ENCODE peak calls at places on chromosomes 1 and 21, in four cellular contexts. F, C, X and Y are unnamed samples.

GRCh38 chr1:200654660-200655059 is 15.0 kb downstream of the DDX59 start:
- DNase-seq in X (no peak), C (no peak), F (no peak), Y (no peak)

GRCh38 chr21:45560106-45561021 is 18.1 kb upstream of the SLC19A1 start:
- DNase-seq in F (no peak), X (no peak), C (no peak), Y (no peak)

GRCh38 chr1:19869929-19870328 is 12.3 kb upstream of the OTUD3 start:
- DNase-seq in X (no peak), F (no peak), C (no peak), Y (no peak)

GRCh38 chr1:2273401-2274090 is 45.4 kb downstream of the SKI start:
- DNase-seq in C (no peak), X (no peak), F (no peak), Y (no peak)

GRCh38 chr1:183191833-183192232 is 5.8 kb downstream of the LAMC2 start:
- DNase-seq in C (no peak), F (peak), X (no peak), Y (no peak)

GRCh38 chr21:16291296-16291695 is 561.5 kb downstream of the USP25 start:
- DNase-seq in X (no peak), F (no peak), C (no peak), Y (no peak)

GRCh38 chr1:166283600-166283999 is 116.8 kb upstream of the FAM78B start:
- DNase-seq in F (no peak), X (no peak), C (no peak), Y (no peak)

GRCh38 chr1:173329747-173330146 is 122.6 kb upstream of the TNFSF4 start:
- DNase-seq in X (no peak), F (no peak), C (no peak), Y (no peak)

GRCh38 chr1:93426183-93426582 is 21.7 kb upstream of the FNBP1L start:
- DNase-seq in C (no peak), X (no peak), F (no peak), Y (no peak)

GRCh38 chr1:52552505-52553371 is at the start of gene TUT4:
- DNase-seq in X (peak), C (peak), F (no peak), Y (peak)

GRCh38 chr1:53698381-53698980 is 40.5 kb downstream of the GLIS1 start:
- DNase-seq in C (no peak), X (no peak), F (no peak), Y (no peak)

GRCh38 chr1:153569465-153569864 is 3.8 kb upstream of the S100A2 start:
- DNase-seq in C (no peak), F (no peak), X (no peak), Y (no peak)

GRCh38 chr1:48099011-48099550 is 101.9 kb upstream of the TRABD2B start:
- DNase-seq in F (no peak), C (no peak), X (no peak), Y (no peak)

GRCh38 chr1:201645956-201646355 is 107.0 kb downstream of the NAV1 start:
- DNase-seq in X (no peak), C (no peak), F (no peak), Y (no peak)

GRCh38 chr1:20449736-20450311 is 36.2 kb downstream of the CAMK2N1 start:
- DNase-seq in C (no peak), F (no peak), X (no peak), Y (no peak)

GRCh38 chr1:76073471-76073870 is 1.1 kb upstream of the ST6GALNAC3 start:
- DNase-seq in X (no peak), F (peak), C (no peak), Y (no peak)

GRCh38 chr1:3519301-3519885 is 64.9 kb downstream of the ARHGEF16 start:
- DNase-seq in F (no peak), X (no peak), C (no peak), Y (no peak)
- TF ChIP-seq CTCF in F (no peak), X (no peak), C (no peak), Y (no peak)

GRCh38 chr1:44828841-44829440 is 14.1 kb downstream of the PTCH2 start:
- DNase-seq in F (no peak), C (no peak), X (no peak), Y (no peak)

GRCh38 chr1:44828003-44828651 is 14.9 kb downstream of the PTCH2 start:
- DNase-seq in F (no peak), C (peak), X (no peak), Y (no peak)

GRCh38 chr1:44829506-44830384 is 13.3 kb downstream of the PTCH2 start:
- DNase-seq in C (no peak), F (no peak), X (no peak), Y (no peak)

GRCh38 chr1:44826375-44827196 is 16.5 kb downstream of the PTCH2 start:
- DNase-seq in F (no peak), C (peak), X (peak), Y (no peak)

DNA sequence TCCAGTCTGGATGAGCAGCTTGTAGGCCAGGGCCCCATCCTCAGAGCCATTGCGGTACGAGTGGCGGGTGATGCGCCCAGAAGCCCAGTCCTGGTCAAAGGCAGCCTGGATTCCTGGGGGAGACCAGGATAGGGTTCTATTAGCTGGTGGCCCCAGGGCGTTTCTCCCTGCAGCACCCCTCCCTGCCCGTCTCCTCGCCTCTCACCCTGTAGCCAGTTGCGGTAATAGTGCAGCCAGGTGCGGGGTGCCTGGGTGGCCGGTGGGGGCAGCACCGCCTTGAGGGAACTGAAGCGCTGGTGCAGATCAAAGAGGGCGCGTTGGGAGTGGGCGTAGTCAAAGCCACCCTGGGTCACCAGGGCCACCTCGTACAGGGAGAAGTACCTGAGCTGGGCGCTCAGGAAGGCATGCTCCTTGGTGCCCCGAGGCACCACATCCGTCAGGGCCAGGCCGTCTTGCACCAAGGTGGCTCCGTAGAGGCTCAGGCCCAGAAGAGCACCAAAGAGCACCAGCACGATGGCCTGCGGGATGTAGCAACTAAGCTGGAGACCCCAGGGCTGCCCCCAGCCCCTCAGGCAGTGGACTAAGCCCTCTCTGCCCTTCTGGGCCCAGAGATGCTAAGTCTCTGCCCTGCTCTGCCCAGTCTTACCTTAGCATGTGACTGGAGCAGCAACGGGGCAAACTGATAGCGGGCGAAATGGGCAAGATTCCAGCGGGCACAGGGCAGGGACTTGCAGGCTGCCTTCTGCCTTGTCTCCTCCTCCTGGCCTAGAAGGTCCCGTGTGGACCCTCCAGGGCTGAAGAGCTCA is 15.7 kb downstream of the PTCH2 start:
- DNase-seq in X (no peak), C (peak), F (no peak), Y (no peak)
- TF ChIP-seq CTCF in X (no peak), C (no peak), F (no peak), Y (no peak)

DNA sequence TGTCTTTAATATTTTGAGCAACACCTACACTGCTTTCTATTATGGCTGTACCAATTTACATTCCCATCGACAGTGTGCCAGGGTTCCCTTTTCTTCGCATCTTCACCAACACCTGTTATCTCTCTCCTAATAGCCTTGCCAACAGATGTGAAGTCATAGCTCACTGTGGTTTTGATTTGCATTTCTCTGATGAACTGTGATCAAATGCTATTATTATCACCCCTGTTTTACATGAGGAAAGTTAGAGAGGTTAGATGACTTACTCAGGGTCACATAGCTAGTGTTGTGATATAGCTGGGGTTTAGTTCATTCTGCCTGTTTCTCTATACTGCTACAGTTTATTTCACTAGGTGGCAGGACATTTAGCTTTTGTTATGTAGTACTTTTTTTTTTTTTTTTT is 204.1 kb downstream of the FMN2 start:
- DNase-seq in X (no peak), C (no peak), F (no peak), Y (no peak)
- TF ChIP-seq CTCF in X (no peak), C (no peak), F (no peak), Y (no peak)

GRCh38 chr1:100543640-100544039 is 5.7 kb downstream of the GPR88 start:
- DNase-seq in X (no peak), F (no peak), C (no peak), Y (peak)
- TF ChIP-seq CTCF in X (no peak), F (peak), C (no peak), Y (no peak)

GRCh38 chr1:27671964-27672749 is at the start of gene IFI6:
- DNase-seq in F (peak), C (peak), X (peak), Y (peak)
- TF ChIP-seq CTCF in F (peak), C (no peak), X (peak), Y (no peak)

DNA sequence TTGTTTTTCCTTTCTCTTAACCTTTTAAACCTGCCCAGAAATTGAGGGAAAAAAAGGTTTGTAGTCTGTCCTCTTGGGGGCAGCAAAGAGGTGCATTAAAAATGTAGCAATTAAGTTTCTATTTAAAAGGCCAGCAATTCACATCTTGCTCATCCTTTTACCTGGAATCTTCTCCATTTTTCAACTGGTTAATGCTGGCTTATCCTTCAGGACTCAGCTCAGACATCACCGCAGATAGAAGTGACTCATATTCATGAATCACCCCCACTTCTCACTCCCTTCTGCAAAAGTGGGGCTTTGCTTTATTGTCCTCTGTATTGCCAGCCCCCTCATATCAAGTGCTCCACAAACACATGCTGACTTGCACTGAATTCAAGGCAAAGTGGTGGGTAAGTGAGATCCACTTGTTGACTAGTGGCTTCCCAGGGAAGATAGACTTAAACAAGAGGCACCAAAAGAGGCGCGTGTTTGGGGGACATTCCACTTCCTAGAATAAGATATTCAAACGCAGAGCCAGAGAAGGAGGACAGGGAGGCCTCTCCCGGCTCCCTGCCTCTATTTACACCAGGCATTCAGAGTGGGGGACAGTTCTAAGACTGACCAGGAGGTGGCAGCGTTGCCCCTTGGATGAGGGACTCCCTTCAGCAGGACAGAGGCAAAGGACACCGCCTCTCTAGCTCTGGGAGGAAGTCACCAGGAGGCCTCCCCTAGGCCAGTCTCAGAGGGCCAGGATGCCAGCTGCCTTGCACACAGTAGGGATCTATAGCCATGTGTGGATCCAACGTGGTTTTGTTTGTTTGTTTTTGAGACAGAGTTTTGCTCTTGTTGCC is 23.2 kb upstream of the ZNF648 start:
- DNase-seq in F (peak), C (peak), X (peak), Y (peak)
- TF ChIP-seq CTCF in F (peak), C (peak), X (peak), Y (peak)